ENCODE peak calls at places on chromosomes 4 and X, in seven cellular contexts. G, I, J, A, C, Z and P are unnamed samples.
A peak's percentile ranks its signal among the peaks of the same experiment; 100 is the strongest.

GRCh38 chr4:87073570-87074470 is 139.0 kb downstream of the AFF1 start:
- DNase-seq in J (peak; percentile 35), C (no peak), Z (no peak), G (peak; percentile 67), I (no peak), A (peak; percentile 59), P (no peak)

GRCh38 chrX:13250831-13251612 is 68.8 kb downstream of the ATXN3L start:
- DNase-seq in Z (no peak), I (no peak), J (no peak), A (no peak), G (no peak), C (peak; percentile 96), P (no peak)

GRCh38 chr4:65508169-65508568 is 162.1 kb downstream of the EPHA5 start:
- DNase-seq in A (no peak), I (peak; percentile 13), Z (no peak), J (no peak), G (no peak), C (peak; percentile 59), P (no peak)

GRCh38 chr4:48329976-48330375 is 11.4 kb upstream of the SLAIN2 start:
- DNase-seq in C (peak; percentile 86), A (no peak), I (peak; percentile 19), J (no peak), Z (no peak), G (no peak), P (no peak)

GRCh38 chr4:23237771-23238170 is 545.0 kb downstream of the GBA3 start:
- DNase-seq in I (no peak), Z (peak; percentile 65), A (no peak), C (no peak), G (no peak), J (no peak), P (no peak)

GRCh38 chr4:47519239-47519883 is 34.3 kb downstream of the ATP10D start:
- DNase-seq in Z (no peak), I (no peak), C (no peak), A (no peak), G (no peak), J (no peak), P (no peak)

GRCh38 chrX:46235778-46236177 is 309.4 kb downstream of the ZNF674 start:
- DNase-seq in J (no peak), G (no peak), A (no peak), I (no peak), Z (no peak), C (no peak), P (no peak)

GRCh38 chrX:40878821-40879571 is 143.7 kb upstream of the MED14 start:
- DNase-seq in Z (no peak), G (no peak), I (no peak), C (no peak), J (peak; percentile 13), A (no peak), P (peak; percentile 98)

GRCh38 chr4:122224348-122224747 is 72.2 kb downstream of the BLTP1 start:
- DNase-seq in J (peak; percentile 19), Z (no peak), C (peak; percentile 19), G (no peak), I (peak; percentile 14), A (peak; percentile 21), P (no peak)

GRCh38 chrX:68748030-68748429 is 80.8 kb upstream of the EFNB1 start:
- DNase-seq in Z (no peak), J (no peak), G (no peak), I (no peak), A (no peak), C (no peak), P (no peak)

GRCh38 chr4:155738548-155738947 is 20.3 kb upstream of the GUCY1B1 start:
- DNase-seq in C (peak; percentile 67), Z (no peak), J (no peak), A (no peak), G (no peak), I (no peak), P (no peak)

GRCh38 chr4:21181716-21182115 is 481.5 kb downstream of the PACRGL start:
- DNase-seq in J (no peak), A (no peak), G (no peak), C (no peak), I (no peak), Z (no peak), P (no peak)

GRCh38 chrX:10109695-10110094 is 47.1 kb upstream of the CLCN4 start:
- DNase-seq in G (no peak), C (no peak), I (no peak), Z (no peak), A (no peak), J (no peak), P (no peak)
- H3K4me1 ChIP-seq in G (peaks cover 49% of the 10 kb centered on the region), C (no peaks in the 10 kb centered on the region), I (no peaks in the 10 kb centered on the region), Z (peaks cover 4% of the 10 kb centered on the region), A (peaks cover 65% of the 10 kb centered on the region), J (no peaks in the 10 kb centered on the region), P (no peaks in the 10 kb centered on the region)

GRCh38 chrX:51742586-51742985 is 656 bp upstream of the GSPT2 start:
- DNase-seq in Z (no peak), G (no peak), A (no peak), C (no peak), I (no peak), J (peak; percentile 44), P (peak; percentile 72)
- H3K4me3 ChIP-seq in Z (no peak overlapping the region), G (peak overlapping the region; percentile 75), A (peak overlapping the region; percentile 62), C (peak overlapping the region; percentile 81), I (peak overlapping the region; percentile 65), J (peak overlapping the region; percentile 78), P (no peak overlapping the region)

GRCh38 chr4:140097572-140097971 is 56.4 kb downstream of the MAML3 start:
- DNase-seq in Z (no peak), G (no peak), J (no peak), I (no peak), C (no peak), A (no peak), P (no peak)
- H3K4me1 ChIP-seq in Z (peaks cover 59% of the 10 kb centered on the region), G (peaks cover 36% of the 10 kb centered on the region), J (peaks cover 20% of the 10 kb centered on the region), I (peaks cover 93% of the 10 kb centered on the region), C (peaks cover 24% of the 10 kb centered on the region), A (peaks cover 52% of the 10 kb centered on the region), P (peaks cover 40% of the 10 kb centered on the region)

GRCh38 chr4:105196523-105197145 is 50.0 kb downstream of the TET2 start:
- DNase-seq in A (no peak), Z (no peak), G (no peak), J (no peak), C (peak; percentile 29), I (peak; percentile 6), P (no peak)
- H3K4me3 ChIP-seq in A (no peak overlapping the region), Z (no peak overlapping the region), G (no peak overlapping the region), J (no peak overlapping the region), C (no peak overlapping the region), I (no peak overlapping the region), P (no peak overlapping the region)

GRCh38 chr4:98796986-98797385 is 131.9 kb downstream of the EIF4E start:
- DNase-seq in Z (no peak), J (no peak), I (no peak), A (no peak), C (no peak), G (no peak), P (no peak)

GRCh38 chr4:98803287-98803677 is 125.7 kb downstream of the EIF4E start:
- DNase-seq in G (no peak), J (no peak), A (no peak), Z (no peak), I (no peak), C (no peak), P (no peak)

GRCh38 chr4:98802673-98803286 is 126.2 kb downstream of the EIF4E start:
- DNase-seq in J (no peak), Z (no peak), A (no peak), I (no peak), G (no peak), C (no peak), P (no peak)

GRCh38 chr4:98804403-98804802 is 124.5 kb downstream of the EIF4E start:
- DNase-seq in C (no peak), I (no peak), G (no peak), A (no peak), Z (no peak), J (no peak), P (no peak)

GRCh38 chr4:98801259-98801725 is 127.6 kb downstream of the EIF4E start:
- DNase-seq in I (no peak), J (peak; percentile 87), Z (no peak), G (no peak), C (no peak), A (no peak), P (no peak)
- H3K4me1 ChIP-seq in I (no peaks in the 10 kb centered on the region), J (peaks cover 24% of the 10 kb centered on the region), Z (no peaks in the 10 kb centered on the region), G (no peaks in the 10 kb centered on the region), C (peaks cover 6% of the 10 kb centered on the region), A (no peaks in the 10 kb centered on the region), P (no peaks in the 10 kb centered on the region)

GRCh38 chr4:185384877-185385465 is 10.8 kb downstream of the LRP2BP start:
- DNase-seq in C (no peak), Z (no peak), J (no peak), A (no peak), I (no peak), G (no peak), P (peak; percentile 15)
- H3K4me3 ChIP-seq in C (peak overlapping the region; percentile 31), Z (no peak overlapping the region), J (no peak overlapping the region), A (no peak overlapping the region), I (no peak overlapping the region), G (no peak overlapping the region), P (no peak overlapping the region)

GRCh38 chr4:119106036-119107000 is 29.3 kb upstream of the MYOZ2 start:
- DNase-seq in J (no peak), A (no peak), G (no peak), Z (no peak), I (no peak), C (no peak), P (no peak)

GRCh38 chr4:119100640-119101039 is 35.0 kb upstream of the MYOZ2 start:
- DNase-seq in I (no peak), Z (no peak), C (no peak), J (no peak), G (no peak), A (no peak), P (peak; percentile 38)

GRCh38 chr4:119105605-119106004 is 30.0 kb upstream of the MYOZ2 start:
- DNase-seq in I (no peak), J (no peak), A (no peak), G (no peak), C (peak; percentile 56), Z (no peak), P (no peak)

GRCh38 chr4:119104644-119105273 is 30.9 kb upstream of the MYOZ2 start:
- DNase-seq in A (no peak), I (no peak), J (no peak), C (no peak), Z (no peak), G (no peak), P (no peak)

DNA sequence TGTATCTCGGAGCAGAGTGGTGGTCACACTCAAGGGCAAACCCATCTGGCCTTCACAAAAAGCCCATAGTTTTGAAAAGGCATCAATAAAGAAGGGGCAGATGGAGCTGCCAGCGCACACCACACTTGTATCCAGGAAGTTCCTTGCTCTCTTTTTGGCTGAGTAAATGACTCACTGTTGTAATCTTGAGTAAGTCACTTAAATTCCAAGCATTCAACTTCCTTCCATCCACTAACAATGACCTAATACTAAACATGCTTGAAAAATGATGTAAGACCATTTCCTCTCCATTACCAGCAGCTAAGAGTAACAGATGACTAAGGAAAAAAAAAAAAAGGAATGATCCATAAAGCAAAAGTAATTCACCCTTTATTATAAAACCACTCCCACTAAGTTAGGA is 32.4 kb upstream of the MYOZ2 start:
- DNase-seq in Z (no peak), G (no peak), A (no peak), C (peak; percentile 94), I (peak; percentile 96), J (no peak), P (no peak)
- H3K4me1 ChIP-seq in Z (peaks cover 6% of the 10 kb centered on the region), G (no peaks in the 10 kb centered on the region), A (peaks cover 4% of the 10 kb centered on the region), C (peaks cover 57% of the 10 kb centered on the region), I (peaks cover 64% of the 10 kb centered on the region), J (no peaks in the 10 kb centered on the region), P (peaks cover 14% of the 10 kb centered on the region)

GRCh38 chrX:66015906-66016689 is 23.8 kb downstream of the VSIG4 start:
- DNase-seq in G (no peak), J (no peak), C (no peak), Z (no peak), A (no peak), I (no peak), P (no peak)
- H3K4me3 ChIP-seq in G (peak overlapping the region; percentile 37), J (no peak overlapping the region), C (no peak overlapping the region), Z (peak overlapping the region; percentile 9), A (peak overlapping the region; percentile 38), I (no peak overlapping the region), P (no peak overlapping the region)